ENCODE peak calls at places on chromosomes 4 and X, in four cellular contexts. X is GM20000; A is mucosa of descending colon; Z is activated CD8-positive, alpha-beta memory T cell treated with anti-CD3 and anti-CD28 coated beads for 1 hour. K is an unnamed sample.

GRCh38 chr4:13527983-13528822 is 16.1 kb downstream of the NKX3-2 start:
- DNase-seq in X (peak; percentile 80), A (no peak), Z (no peak), K (no peak)

GRCh38 chrX:51860679-51861078 is 32.7 kb upstream of the MAGED1 start:
- DNase-seq in Z (no peak), A (no peak), X (peak; percentile 5), K (no peak)

GRCh38 chrX:153592966-153593688 is 5.8 kb downstream of the CCNQ start:
- DNase-seq in A (no peak), X (no peak), Z (no peak), K (no peak)

GRCh38 chr4:126354784-126355183 is 1040.0 kb downstream of the FAT4 start:
- DNase-seq in Z (no peak), A (no peak), X (no peak), K (no peak)

GRCh38 chr4:106370214-106370613 is 1.6 kb upstream of the GIMD1 start:
- DNase-seq in X (no peak), A (no peak), Z (no peak), K (peak; percentile 7)

GRCh38 chr4:7860600-7861158 is 79.0 kb downstream of the AFAP1 start:
- DNase-seq in A (no peak), Z (no peak), X (no peak), K (no peak)

GRCh38 chr4:144463236-144463635 is 182.7 kb upstream of the HHIP start:
- DNase-seq in Z (no peak), X (no peak), A (no peak), K (no peak)

GRCh38 chr4:87193958-87194675 is 26.3 kb downstream of the KLHL8 start:
- DNase-seq in A (no peak), X (no peak), Z (no peak), K (no peak)

GRCh38 chr4:18007625-18008024 is 13.9 kb downstream of the LCORL start:
- DNase-seq in X (no peak), Z (no peak), A (no peak), K (no peak)

GRCh38 chr4:86675548-86675947 is 81.4 kb downstream of the PTPN13 start:
- DNase-seq in Z (no peak), X (no peak), A (no peak), K (no peak)

GRCh38 chr4:60296381-60296780 is 903.7 kb upstream of the ADGRL3 start:
- DNase-seq in X (no peak), Z (no peak), A (no peak), K (no peak)

GRCh38 chrX:132266583-132267355 is 47.5 kb upstream of the RAP2C start:
- DNase-seq in X (peak; percentile 16), A (no peak), Z (no peak), K (no peak)

GRCh38 chrX:120464409-120464808 is 4.7 kb downstream of the LAMP2 start:
- DNase-seq in Z (no peak), X (no peak), A (no peak), K (no peak)

GRCh38 chr4:123478859-123479345 is 82.3 kb downstream of the SPRY1 start:
- DNase-seq in A (no peak), X (no peak), Z (no peak), K (peak; percentile 48)

GRCh38 chr4:98653890-98654867 is 4.2 kb downstream of the TSPAN5 start:
- DNase-seq in Z (no peak), X (no peak), A (no peak), K (peak; percentile 83)

GRCh38 chr4:3252831-3253641 is 4.1 kb downstream of the MSANTD1 start:
- DNase-seq in X (no peak), Z (no peak), A (peak; percentile 48), K (no peak)

GRCh38 chr4:72119946-72120345 is 88.1 kb downstream of the NPFFR2 start:
- DNase-seq in Z (no peak), A (no peak), X (no peak), K (peak; percentile 51)

GRCh38 chr4:153439831-153440230 is 26.3 kb upstream of the TMEM131L start:
- DNase-seq in Z (no peak), X (no peak), A (no peak), K (peak; percentile 11)

GRCh38 chrX:119069762-119070161 is 3.0 kb upstream of the CT47C1 start:
- DNase-seq in A (no peak), X (no peak), Z (no peak), K (no peak)

GRCh38 chr4:101682946-101683345 is 107.6 kb upstream of the BANK1 start:
- DNase-seq in Z (no peak), X (no peak), A (no peak), K (no peak)

GRCh38 chr4:40562681-40563080 is 67.0 kb downstream of the RBM47 start:
- DNase-seq in X (no peak), A (no peak), Z (no peak), K (no peak)

GRCh38 chr4:20840648-20841190 is 140.5 kb downstream of the PACRGL start:
- DNase-seq in X (no peak), A (no peak), Z (no peak), K (no peak)

GRCh38 chrX:38803286-38803608 is 2.0 kb downstream of the MID1IP1 start:
- DNase-seq in Z (no peak), X (peak; percentile 10), A (no peak), K (no peak)

GRCh38 chr4:80498725-80499124 is 163.2 kb downstream of the CFAP299 start:
- DNase-seq in Z (no peak), X (no peak), A (no peak), K (no peak)

GRCh38 chr4:100935090-100935489 is 412.2 kb downstream of the PPP3CA start:
- DNase-seq in X (no peak), A (no peak), Z (no peak), K (no peak)

GRCh38 chr4:99436462-99436861 is 1.3 kb upstream of the ADH7 start:
- DNase-seq in X (no peak), Z (no peak), A (no peak), K (no peak)

GRCh38 chrX:31265383-31265782 is 193.5 kb upstream of the FTHL17 start:
- DNase-seq in X (no peak), A (no peak), Z (no peak), K (no peak)

GRCh38 chr4:26235500-26235899 is 85.3 kb upstream of the RBPJ start:
- DNase-seq in Z (no peak), X (no peak), A (peak; percentile 68), K (no peak)

GRCh38 chrX:115449742-115450141 is 111.2 kb upstream of the PLS3 start:
- DNase-seq in X (no peak), Z (no peak), A (no peak), K (no peak)

GRCh38 chr4:150619032-150619431 is 37.1 kb downstream of the MAB21L2 start:
- DNase-seq in Z (no peak), X (no peak), A (no peak), K (no peak)